ENCODE peak calls at places on chromosomes 13 and 19, in ten cellular contexts. X is stomach; O is A549; C is esophagus muscularis mucosa; A is transverse colon; R is CD4-positive, CD25-positive, alpha-beta regulatory T cell; U is coronary artery; M is esophagus squamous epithelium; P is right atrium auricular region; Y is cardiac muscle cell. T is an unnamed sample.

GRCh38 chr19:36215276-36216171 is 618 bp downstream of the ZNF146 start:
- DNase-seq in X (no peak), O (peak), C (no peak), A (peak), R (no peak), U (no peak), M (no peak), P (no peak), Y (peak), T (no peak)

GRCh38 chr13:102825400-102825799 is 20.4 kb upstream of the ERCC5 start:
- DNase-seq in X (no peak), O (no peak), C (no peak), A (no peak), R (no peak), U (no peak), M (no peak), P (no peak), Y (no peak), T (no peak)

GRCh38 chr13:36323951-36324566 is 22.1 kb downstream of the SPART start:
- DNase-seq in X (no peak), O (no peak), C (no peak), A (no peak), R (no peak), U (no peak), M (no peak), P (no peak), Y (peak), T (peak)

GRCh38 chr19:49056101-49056901 is 1.2 kb downstream of the CGB7 start:
- DNase-seq in X (peak), O (peak), C (no peak), A (peak), R (peak), U (no peak), M (no peak), P (no peak), Y (peak), T (peak)

GRCh38 chr13:78606471-78607408 is 3.4 kb upstream of the POU4F1 start:
- DNase-seq in X (no peak), O (no peak), C (no peak), A (no peak), R (no peak), U (no peak), M (no peak), P (no peak), Y (no peak), T (no peak)

GRCh38 chr19:48964205-48965032 is 690 bp upstream of the FTL start:
- DNase-seq in X (peak), O (peak), C (no peak), A (peak), R (no peak), U (no peak), M (no peak), P (no peak), Y (peak), T (peak)

GRCh38 chr19:42254083-42254849 is 662 bp downstream of the ERF start:
- DNase-seq in X (peak), O (peak), C (peak), A (peak), R (peak), U (peak), M (no peak), P (no peak), Y (peak), T (peak)

GRCh38 chr13:96898212-96898611 is 96.1 kb downstream of the OXGR1 start:
- DNase-seq in X (no peak), O (no peak), C (no peak), A (no peak), R (no peak), U (no peak), M (no peak), P (no peak), Y (peak), T (no peak)

GRCh38 chr19:30255783-30256509 is 116.2 kb upstream of the ZNF536 start:
- DNase-seq in X (no peak), O (no peak), C (no peak), A (no peak), R (no peak), U (no peak), M (no peak), P (no peak), Y (no peak), T (no peak)

GRCh38 chr13:20197361-20197834 is 4.7 kb upstream of the GJB2 start:
- DNase-seq in X (no peak), O (peak), C (no peak), A (no peak), R (peak), U (no peak), M (no peak), P (no peak), Y (peak), T (peak)

GRCh38 chr13:25037057-25037813 is 58.7 kb upstream of the PABPC3 start:
- DNase-seq in X (peak), O (no peak), C (no peak), A (peak), R (peak), U (no peak), M (no peak), P (no peak), Y (peak), T (peak)

GRCh38 chr13:75222031-75222430 is 259.9 kb downstream of the TBC1D4 start:
- DNase-seq in X (no peak), O (no peak), C (no peak), A (no peak), R (no peak), U (no peak), M (no peak), P (no peak), Y (peak), T (no peak)

GRCh38 chr13:91134773-91135124 is 212.7 kb upstream of the MIR17HG start:
- DNase-seq in X (no peak), O (no peak), C (no peak), A (no peak), R (no peak), U (no peak), M (no peak), P (no peak), Y (no peak), T (no peak)

GRCh38 chr19:50046649-50047503 is 21.1 kb downstream of the ZNF473 start:
- DNase-seq in X (peak), O (no peak), C (no peak), A (peak), R (peak), U (no peak), M (no peak), P (peak), Y (peak), T (peak)

GRCh38 chr13:114237415-114238112 is 2.9 kb downstream of the CDC16 start:
- DNase-seq in X (no peak), O (no peak), C (no peak), A (no peak), R (no peak), U (no peak), M (no peak), P (no peak), Y (no peak), T (no peak)

GRCh38 chr13:114234645-114235421 is at the start of gene CDC16:
- DNase-seq in X (peak), O (peak), C (peak), A (peak), R (peak), U (peak), M (peak), P (peak), Y (peak), T (peak)

GRCh38 chr13:114234266-114234644 is 442 bp upstream of the CDC16 start:
- DNase-seq in X (no peak), O (no peak), C (no peak), A (no peak), R (no peak), U (no peak), M (no peak), P (no peak), Y (no peak), T (no peak)

GRCh38 chr13:114235697-114236096 is 1.0 kb downstream of the CDC16 start:
- DNase-seq in X (no peak), O (no peak), C (no peak), A (no peak), R (no peak), U (no peak), M (no peak), P (no peak), Y (no peak), T (peak)

DNA sequence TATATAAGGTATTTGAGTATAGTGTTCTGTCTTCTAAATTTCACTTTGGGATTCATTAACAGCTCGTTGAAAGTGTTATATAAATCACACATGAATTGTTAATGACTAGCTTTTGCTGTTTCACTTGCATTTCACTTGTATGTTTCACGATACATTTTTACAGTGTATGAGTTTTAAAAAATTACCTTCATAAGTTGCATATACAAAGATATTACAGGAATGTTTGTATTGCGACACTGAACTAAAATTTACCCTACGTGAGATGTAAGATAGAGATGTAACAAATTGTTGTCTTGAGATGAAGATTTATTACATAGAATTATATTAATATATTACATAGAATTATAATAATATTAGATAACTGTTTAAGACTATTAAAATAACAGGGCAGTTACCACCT is 1.5 kb downstream of the CDC16 start:
- DNase-seq in X (no peak), O (no peak), C (no peak), A (no peak), R (no peak), U (no peak), M (no peak), P (no peak), Y (no peak), T (no peak)
- H3K27ac ChIP-seq in X (peak), O (peak), C (peak), A (peak), R (peak), U (no peak), M (peak), P (peak), Y (no peak), T (no peak)

GRCh38 chr13:84418041-84418440 is 535.8 kb upstream of the SLITRK1 start:
- DNase-seq in X (no peak), O (no peak), C (no peak), A (no peak), R (no peak), U (no peak), M (no peak), P (no peak), Y (no peak), T (no peak)

GRCh38 chr13:84417426-84417825 is 535.2 kb upstream of the SLITRK1 start:
- DNase-seq in X (no peak), O (no peak), C (no peak), A (no peak), R (no peak), U (no peak), M (no peak), P (no peak), Y (no peak), T (no peak)

GRCh38 chr13:84413016-84413415 is 530.7 kb upstream of the SLITRK1 start:
- DNase-seq in X (no peak), O (no peak), C (no peak), A (no peak), R (no peak), U (no peak), M (no peak), P (no peak), Y (no peak), T (no peak)
- H3K27ac ChIP-seq in X (no peak), O (no peak), C (no peak), A (no peak), R (no peak), U (no peak), M (no peak), P (no peak), Y (no peak), T (no peak)

GRCh38 chr19:294819-295686 is 3.9 kb upstream of the PLPP2 start:
- DNase-seq in X (peak), O (peak), C (no peak), A (peak), R (peak), U (no peak), M (no peak), P (no peak), Y (peak), T (peak)
- H3K27ac ChIP-seq in X (no peak), O (no peak), C (peak), A (no peak), R (no peak), U (peak), M (peak), P (no peak), Y (no peak), T (no peak)

GRCh38 chr19:4550018-4550417 is 9.5 kb downstream of the SEMA6B start:
- DNase-seq in X (no peak), O (no peak), C (no peak), A (no peak), R (no peak), U (no peak), M (no peak), P (no peak), Y (no peak), T (no peak)
- H3K27ac ChIP-seq in X (no peak), O (no peak), C (no peak), A (no peak), R (no peak), U (no peak), M (no peak), P (no peak), Y (no peak), T (no peak)

GRCh38 chr13:113490496-113491417 is at the start of gene DCUN1D2:
- DNase-seq in X (peak), O (peak), C (peak), A (peak), R (peak), U (peak), M (peak), P (peak), Y (peak), T (peak)

GRCh38 chr13:113488283-113488682 is 2.2 kb downstream of the DCUN1D2 start:
- DNase-seq in X (no peak), O (no peak), C (peak), A (no peak), R (no peak), U (no peak), M (no peak), P (no peak), Y (no peak), T (no peak)

GRCh38 chr13:113489549-113490495 is 689 bp downstream of the DCUN1D2 start:
- DNase-seq in X (peak), O (peak), C (peak), A (peak), R (peak), U (no peak), M (no peak), P (no peak), Y (peak), T (peak)

GRCh38 chr13:113491418-113491883 is 940 bp upstream of the DCUN1D2 start:
- DNase-seq in X (peak), O (peak), C (no peak), A (peak), R (no peak), U (no peak), M (no peak), P (no peak), Y (peak), T (peak)

DNA sequence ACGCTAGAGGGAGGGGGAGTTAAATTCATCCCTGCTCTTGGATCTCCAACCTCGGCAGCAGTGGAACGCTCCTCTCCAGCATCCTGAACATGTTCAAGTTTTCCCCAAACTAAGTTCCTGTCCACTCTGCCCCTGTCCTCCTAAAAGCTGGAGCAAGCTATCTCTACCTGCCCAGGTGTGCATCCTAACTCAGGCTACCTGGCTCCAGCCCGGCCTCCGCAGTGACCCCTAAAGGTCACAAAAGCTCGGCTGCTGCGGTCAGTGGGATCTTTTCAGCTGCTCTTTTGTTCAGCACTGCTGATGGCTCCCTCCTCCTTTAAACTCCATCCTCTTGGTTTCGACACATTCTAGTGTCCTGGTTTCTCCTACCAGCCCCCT is 1.4 kb downstream of the DCUN1D2 start:
- DNase-seq in X (no peak), O (no peak), C (peak), A (no peak), R (no peak), U (no peak), M (no peak), P (no peak), Y (no peak), T (peak)
- H3K27ac ChIP-seq in X (peak), O (peak), C (peak), A (peak), R (no peak), U (no peak), M (no peak), P (peak), Y (no peak), T (no peak)

GRCh38 chr13:40969169-40969901 is 49.8 kb downstream of the ELF1 start:
- DNase-seq in X (no peak), O (no peak), C (no peak), A (no peak), R (no peak), U (no peak), M (no peak), P (no peak), Y (no peak), T (no peak)
- H3K27ac ChIP-seq in X (no peak), O (no peak), C (no peak), A (no peak), R (peak), U (no peak), M (peak), P (no peak), Y (no peak), T (no peak)

GRCh38 chr19:17358395-17358794 is 18.7 kb downstream of the PLVAP start:
- DNase-seq in X (no peak), O (peak), C (no peak), A (no peak), R (no peak), U (no peak), M (no peak), P (no peak), Y (no peak), T (no peak)

GRCh38 chr19:17353386-17353785 is 16.0 kb downstream of the GTPBP3 start:
- DNase-seq in X (no peak), O (no peak), C (no peak), A (no peak), R (no peak), U (no peak), M (no peak), P (no peak), Y (no peak), T (no peak)

GRCh38 chr19:17357078-17357666 is 19.8 kb downstream of the GTPBP3 start:
- DNase-seq in X (no peak), O (no peak), C (no peak), A (no peak), R (no peak), U (no peak), M (no peak), P (no peak), Y (no peak), T (no peak)

GRCh38 chr19:17359905-17360800 is 17.0 kb downstream of the PLVAP start:
- DNase-seq in X (no peak), O (no peak), C (peak), A (no peak), R (no peak), U (no peak), M (no peak), P (no peak), Y (no peak), T (no peak)

GRCh38 chr19:17357724-17358123 is 19.4 kb downstream of the PLVAP start:
- DNase-seq in X (no peak), O (no peak), C (no peak), A (no peak), R (no peak), U (no peak), M (no peak), P (no peak), Y (no peak), T (no peak)
- H3K27ac ChIP-seq in X (peak), O (peak), C (peak), A (no peak), R (no peak), U (peak), M (peak), P (peak), Y (no peak), T (no peak)

DNA sequence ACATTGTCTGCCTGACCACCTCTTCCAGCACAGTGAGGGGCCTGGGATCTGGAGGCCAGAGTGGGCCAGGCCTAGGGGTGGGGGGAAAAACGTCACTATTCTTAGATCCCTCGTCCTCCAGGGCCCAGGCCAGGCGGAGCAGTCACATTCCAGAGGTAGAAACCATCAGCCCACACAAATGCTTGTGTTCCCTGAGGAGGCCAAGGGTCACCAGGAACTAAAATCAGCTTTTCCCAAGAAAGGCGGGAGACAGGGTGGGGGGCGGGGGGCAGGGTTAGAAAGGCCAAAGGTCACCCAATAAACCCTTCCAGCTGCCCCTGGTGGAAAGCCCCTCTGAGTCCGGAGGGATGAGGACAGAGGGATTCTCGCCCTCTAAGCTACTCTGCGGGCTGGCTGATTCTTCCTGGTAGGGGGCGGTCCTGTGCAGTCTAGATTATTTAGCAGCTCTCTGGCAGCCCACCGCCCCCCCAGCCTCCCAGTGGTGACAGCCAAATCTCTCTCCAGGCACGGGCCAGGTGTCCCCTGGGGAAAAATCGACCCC is 23.5 kb upstream of the CCL25 start:
- DNase-seq in X (no peak), O (no peak), C (no peak), A (no peak), R (no peak), U (no peak), M (no peak), P (no peak), Y (peak), T (peak)
- H3K27ac ChIP-seq in X (no peak), O (no peak), C (no peak), A (no peak), R (no peak), U (no peak), M (no peak), P (no peak), Y (peak), T (peak)

DNA sequence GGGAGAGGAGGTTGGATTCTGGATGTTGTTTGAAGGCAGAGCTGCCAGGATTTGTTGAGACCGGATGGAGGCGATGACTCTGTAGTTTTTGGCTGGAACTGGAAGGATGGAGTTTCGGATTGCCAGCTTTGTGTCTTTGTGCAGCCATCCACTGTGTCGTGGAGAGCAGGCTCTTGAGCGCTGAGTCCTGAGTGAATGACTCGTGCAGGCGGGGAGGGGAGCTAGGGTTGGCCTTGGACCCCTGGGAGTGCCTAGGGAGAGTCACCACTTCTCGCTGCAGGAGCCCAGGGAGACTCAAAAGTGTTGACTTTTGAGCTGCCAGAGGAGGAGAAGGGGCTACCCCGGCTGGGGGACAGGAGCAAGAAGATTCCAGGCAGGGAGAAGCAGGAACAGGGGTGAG is 3.9 kb downstream of the TOMM40 start:
- DNase-seq in X (no peak), O (no peak), C (no peak), A (no peak), R (no peak), U (no peak), M (no peak), P (no peak), Y (no peak), T (no peak)
- H3K27ac ChIP-seq in X (no peak), O (no peak), C (no peak), A (no peak), R (no peak), U (no peak), M (no peak), P (no peak), Y (no peak), T (no peak)

DNA sequence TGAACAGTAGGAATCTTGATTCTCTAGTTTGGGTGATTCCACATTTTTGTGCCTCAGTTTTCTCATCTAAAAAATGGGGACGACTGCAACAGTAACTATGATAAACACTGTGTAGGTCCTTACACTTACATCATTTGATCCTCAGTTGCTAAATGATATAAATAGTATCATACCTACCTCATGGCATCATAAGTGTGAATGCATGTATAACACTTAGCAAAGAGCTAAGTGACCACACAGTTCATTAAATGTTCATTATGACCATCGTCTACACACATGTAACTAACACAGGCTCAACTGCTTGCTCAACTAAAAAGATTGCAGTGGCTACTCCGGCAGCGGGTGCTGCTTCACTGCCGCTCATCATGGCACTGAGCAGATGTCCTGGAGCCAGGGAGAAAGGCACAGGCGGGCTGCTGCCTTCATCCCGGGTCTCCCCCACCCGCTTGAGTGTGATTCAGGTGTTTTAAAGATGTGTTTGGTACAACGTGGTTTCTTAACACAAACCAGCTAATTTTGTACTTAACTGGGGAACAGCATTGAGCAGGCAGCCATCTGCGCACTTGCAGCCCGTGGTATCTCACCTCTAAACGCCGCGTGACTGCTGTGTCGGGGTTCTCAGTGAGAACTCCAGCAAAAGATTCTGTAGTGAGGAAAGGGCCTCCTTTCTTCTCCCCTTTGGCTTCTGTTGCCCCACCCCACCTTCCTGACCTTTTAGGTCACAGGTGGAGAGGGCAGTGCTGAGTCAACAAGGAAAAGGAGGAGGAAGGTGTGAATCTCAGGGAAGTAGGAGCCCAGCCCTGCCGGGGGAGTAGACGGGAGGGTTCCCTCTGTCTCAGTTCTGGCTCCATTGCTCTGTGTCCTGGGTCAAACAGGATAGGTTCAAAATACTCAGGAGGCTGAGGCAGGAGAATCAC is 11.7 kb upstream of the ACTN4 start:
- DNase-seq in X (no peak), O (no peak), C (no peak), A (no peak), R (no peak), U (no peak), M (no peak), P (no peak), Y (no peak), T (no peak)
- H3K27ac ChIP-seq in X (peak), O (peak), C (peak), A (peak), R (peak), U (no peak), M (peak), P (peak), Y (no peak), T (peak)

T was measured in small intestine.